ENCODE peak calls at places on chromosome 1, in ten cellular contexts. B, D, I, R, Q, H, E, S, T and Z are unnamed samples.
A peak's percentile ranks its signal among the peaks of the same experiment; 100 is the strongest.

GRCh38 chr1:179310721-179311120 is 17.1 kb downstream of the SOAT1 start:
- DNase-seq in B (no peak), D (no peak), I (no peak), R (no peak), Q (peak; percentile 3), H (peak; percentile 96), E (no peak), S (no peak), T (no peak), Z (no peak)

GRCh38 chr1:203084588-203085527 is 954 bp downstream of the MYOG start:
- DNase-seq in B (peak; percentile 47), D (no peak), I (peak; percentile 2), R (peak; percentile 78), Q (peak; percentile 32), H (no peak), E (no peak), S (no peak), T (peak; percentile 48), Z (no peak)

GRCh38 chr1:230681599-230681998 is 32.3 kb downstream of the AGT start:
- DNase-seq in B (no peak), D (no peak), I (no peak), R (peak; percentile 82), Q (peak; percentile 29), H (peak; percentile 85), E (no peak), S (no peak), T (peak; percentile 82), Z (peak; percentile 21)

GRCh38 chr1:9025474-9025873 is 749 bp downstream of the SLC2A7 start:
- DNase-seq in B (no peak), D (no peak), I (no peak), R (no peak), Q (no peak), H (no peak), E (no peak), S (no peak), T (no peak), Z (no peak)

GRCh38 chr1:109509176-109510134 is at the start of gene AMIGO1:
- DNase-seq in B (no peak), D (peak; percentile 77), I (no peak), R (peak; percentile 87), Q (no peak), H (peak; percentile 43), E (peak; percentile 96), S (no peak), T (no peak), Z (peak; percentile 73)

GRCh38 chr1:157034137-157034800 is 11.3 kb downstream of the ARHGEF11 start:
- DNase-seq in B (no peak), D (no peak), I (no peak), R (no peak), Q (no peak), H (peak; percentile 22), E (no peak), S (no peak), T (no peak), Z (no peak)

GRCh38 chr1:41898191-41898713 is 20.5 kb downstream of the HIVEP3 start:
- DNase-seq in B (no peak), D (no peak), I (no peak), R (peak; percentile 69), Q (no peak), H (peak; percentile 62), E (no peak), S (no peak), T (peak; percentile 85), Z (no peak)

GRCh38 chr1:192580351-192580962 is 4.9 kb downstream of the RGS1 start:
- DNase-seq in B (no peak), D (no peak), I (no peak), R (no peak), Q (no peak), H (peak; percentile 68), E (no peak), S (peak; percentile 81), T (no peak), Z (peak; percentile 37)

GRCh38 chr1:27562483-27563406 is 41.2 kb downstream of the AHDC1 start:
- DNase-seq in B (no peak), D (peak; percentile 50), I (no peak), R (no peak), Q (no peak), H (no peak), E (no peak), S (no peak), T (no peak), Z (no peak)

GRCh38 chr1:27560271-27561125 is 43.4 kb downstream of the AHDC1 start:
- DNase-seq in B (no peak), D (peak; percentile 40), I (no peak), R (no peak), Q (no peak), H (no peak), E (no peak), S (no peak), T (no peak), Z (no peak)

GRCh38 chr1:27559466-27560030 is 44.4 kb downstream of the AHDC1 start:
- DNase-seq in B (no peak), D (no peak), I (no peak), R (no peak), Q (no peak), H (no peak), E (no peak), S (no peak), T (no peak), Z (no peak)

GRCh38 chr1:27562021-27562420 is 41.9 kb downstream of the AHDC1 start:
- DNase-seq in B (no peak), D (no peak), I (no peak), R (peak; percentile 74), Q (no peak), H (no peak), E (no peak), S (no peak), T (no peak), Z (no peak)

DNA sequence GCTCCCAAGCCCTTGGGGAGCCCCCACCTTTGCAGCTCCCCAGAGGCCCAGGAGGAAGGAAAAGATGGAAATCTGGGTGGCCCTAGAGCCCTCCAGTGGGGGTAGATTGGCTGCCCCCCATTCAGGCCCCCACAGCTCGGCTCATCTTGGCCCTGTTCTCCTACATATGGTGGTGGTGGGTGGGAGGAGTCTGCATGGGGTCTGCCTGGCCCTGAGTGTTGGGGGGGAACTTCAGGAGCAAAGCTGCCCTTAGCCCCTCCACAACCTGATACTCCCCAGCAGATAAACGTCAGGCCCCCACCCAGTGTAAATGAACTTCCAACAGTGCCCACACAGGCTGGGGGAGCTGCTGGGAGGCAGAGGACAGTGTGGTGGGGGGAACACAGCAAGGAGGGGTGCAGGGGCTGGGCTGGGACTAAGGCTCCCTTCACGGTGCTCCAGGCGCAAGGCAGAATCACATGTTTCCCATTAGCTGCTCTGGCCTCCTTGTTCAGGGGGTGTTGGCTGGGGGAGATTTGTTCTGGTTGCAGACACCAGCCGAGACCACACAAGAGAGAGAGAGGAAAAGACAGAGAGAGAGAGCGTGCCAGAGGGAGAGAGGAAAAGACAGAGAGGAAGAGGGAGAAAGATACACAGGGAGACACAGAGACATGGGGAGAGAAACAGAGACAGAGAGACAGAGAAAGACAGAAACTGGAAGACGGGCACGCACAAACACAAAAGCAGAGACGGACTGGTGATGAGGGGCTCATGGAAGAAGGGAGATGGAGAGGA is 42.6 kb downstream of the AHDC1 start:
- DNase-seq in B (no peak), D (no peak), I (no peak), R (no peak), Q (no peak), H (no peak), E (no peak), S (no peak), T (no peak), Z (no peak)
- H3K27ac ChIP-seq in B (no peak overlapping the region), D (peak overlapping the region; percentile 87), I (peak overlapping the region; percentile 95), R (peak overlapping the region; percentile 44), Q (peak overlapping the region; percentile 95), H (no peak overlapping the region), E (peak overlapping the region; percentile 75), S (no peak overlapping the region), T (no peak overlapping the region), Z (peak overlapping the region; percentile 95)

GRCh38 chr1:154969741-154970452 is 650 bp downstream of the SHC1 start:
- DNase-seq in B (no peak), D (no peak), I (no peak), R (no peak), Q (no peak), H (no peak), E (peak; percentile 80), S (no peak), T (no peak), Z (no peak)

GRCh38 chr1:154970631-154971340 is at the start of gene SHC1:
- DNase-seq in B (peak; percentile 84), D (peak; percentile 96), I (peak; percentile 95), R (peak; percentile 94), Q (peak; percentile 93), H (peak; percentile 92), E (peak; percentile 84), S (no peak), T (peak; percentile 97), Z (peak; percentile 68)

GRCh38 chr1:154972213-154972516 is 1.6 kb upstream of the SHC1 start:
- DNase-seq in B (no peak), D (no peak), I (no peak), R (no peak), Q (no peak), H (no peak), E (no peak), S (no peak), T (no peak), Z (no peak)

GRCh38 chr1:154972517-154973343 is 1.8 kb upstream of the CKS1B start:
- DNase-seq in B (peak; percentile 95), D (no peak), I (peak; percentile 91), R (no peak), Q (no peak), H (peak; percentile 95), E (no peak), S (no peak), T (peak; percentile 93), Z (peak; percentile 68)

DNA sequence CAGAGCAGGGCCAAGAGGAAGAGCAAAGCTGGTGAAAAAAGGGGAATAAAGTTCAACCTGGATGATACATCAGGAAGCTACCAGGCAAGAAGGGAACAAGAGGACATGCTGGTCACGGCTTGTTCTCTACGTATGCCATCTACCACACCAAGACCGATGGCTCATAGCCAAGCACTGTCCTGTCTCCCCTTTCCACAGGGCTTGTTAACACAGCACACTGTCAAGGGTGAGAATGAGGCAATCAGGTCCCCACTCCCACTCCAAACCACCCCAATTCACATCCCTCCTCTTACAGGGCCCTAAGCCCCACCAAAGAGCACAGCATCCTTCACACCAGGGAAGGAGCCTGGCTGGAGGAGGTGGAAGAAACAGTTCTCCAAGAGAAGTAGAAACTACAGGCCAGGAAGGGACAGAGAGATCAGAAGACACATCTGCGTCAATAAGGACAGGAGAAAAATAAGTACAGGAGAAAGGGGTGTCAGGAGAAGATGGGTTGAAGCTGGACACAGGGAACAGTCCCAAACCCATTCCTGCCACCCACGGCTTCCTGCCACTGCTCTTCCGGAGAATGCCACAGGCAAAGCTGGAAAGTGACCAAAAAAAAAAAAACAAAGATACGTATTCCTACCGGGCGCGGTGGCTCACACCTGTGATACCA is 923 bp upstream of the SHC1 start:
- DNase-seq in B (no peak), D (peak; percentile 65), I (peak; percentile 83), R (no peak), Q (peak; percentile 57), H (no peak), E (no peak), S (no peak), T (peak; percentile 89), Z (peak; percentile 55)
- TF ChIP-seq POLR2A in B (peak; percentile 18), D (no peak), I (no peak), R (no peak), Q (no peak), H (no peak), E (no peak), S (no peak), T (no peak), Z (no peak)

DNA sequence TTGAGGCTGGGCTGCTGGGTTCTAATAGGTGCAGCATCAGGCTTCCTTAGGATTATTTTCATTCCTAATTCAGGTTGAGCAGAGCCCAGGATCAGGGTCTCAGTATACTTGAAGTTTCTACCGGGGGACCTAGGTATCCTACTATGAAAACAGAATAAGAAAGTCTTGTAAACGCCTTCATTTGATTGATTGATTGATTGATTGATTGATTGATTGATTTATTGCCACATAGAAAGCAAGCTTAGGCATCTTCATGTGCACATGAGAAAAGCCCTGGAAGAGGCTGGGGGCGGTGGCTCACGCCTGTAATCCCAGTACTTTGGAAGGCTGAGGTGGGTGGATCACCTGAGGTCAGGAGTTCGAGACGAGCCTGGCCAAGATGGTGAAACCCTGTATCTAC is 97.4 kb upstream of the BMP8A start:
- DNase-seq in B (no peak), D (no peak), I (no peak), R (no peak), Q (no peak), H (no peak), E (no peak), S (no peak), T (no peak), Z (no peak)
- H3K4me1 ChIP-seq in B (peaks cover 12% of the 10 kb centered on the region), D (peaks cover 64% of the 10 kb centered on the region), I (peaks cover 3% of the 10 kb centered on the region), R (peaks cover 81% of the 10 kb centered on the region), Q (peaks cover 46% of the 10 kb centered on the region), H (peaks cover 23% of the 10 kb centered on the region), E (peaks cover 68% of the 10 kb centered on the region), S (peaks cover 27% of the 10 kb centered on the region), T (peaks cover 45% of the 10 kb centered on the region), Z (peaks cover 72% of the 10 kb centered on the region)

DNA sequence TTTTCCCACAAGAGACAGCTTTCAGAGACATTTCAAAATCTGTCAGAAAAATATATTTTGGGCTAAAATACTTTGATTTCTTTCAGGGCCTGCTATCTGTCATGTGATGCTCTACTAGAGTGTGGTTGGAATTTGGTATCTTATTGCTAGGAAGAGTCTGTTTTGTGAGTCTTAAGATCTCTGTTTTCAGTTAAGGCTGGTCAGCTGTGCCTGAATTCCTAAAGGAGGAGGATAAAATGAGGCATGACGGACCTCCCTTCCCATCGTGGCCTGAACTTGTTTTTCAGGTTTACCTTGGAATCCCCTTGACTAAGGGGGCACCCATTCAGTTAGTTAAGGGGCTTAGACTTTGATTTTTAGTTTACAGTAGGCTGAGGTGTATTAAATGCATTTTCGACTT is 18.1 kb downstream of the CAPN2 start:
- DNase-seq in B (no peak), D (no peak), I (no peak), R (no peak), Q (no peak), H (no peak), E (no peak), S (no peak), T (no peak), Z (no peak)
- H3K27ac ChIP-seq in B (no peak overlapping the region), D (peak overlapping the region; percentile 75), I (peak overlapping the region; percentile 77), R (no peak overlapping the region), Q (peak overlapping the region; percentile 66), H (peak overlapping the region; percentile 69), E (peak overlapping the region; percentile 88), S (no peak overlapping the region), T (no peak overlapping the region), Z (no peak overlapping the region)